ENCODE peak calls at places on chromosomes 12 and 14, in six cellular contexts. Y is H4, U is fibroblast of mammary gland, C is neural crest cell, V is GDM1, F is heart left ventricle. L is an unnamed sample.

GRCh38 chr12:120925740-120926563 is 21.8 kb upstream of the SPPL3 start:
- DNase-seq in Y (no peak), U (no peak), C (no peak), V (no peak), F (no peak), L (no peak)

GRCh38 chr12:29869916-29870315 is 86.2 kb upstream of the TMTC1 start:
- DNase-seq in Y (no peak), U (no peak), C (no peak), V (no peak), F (no peak), L (no peak)

GRCh38 chr12:109822951-109823411 is 10.2 kb downstream of the TRPV4 start:
- DNase-seq in Y (no peak), U (no peak), C (no peak), V (no peak), F (peak), L (peak)

GRCh38 chr14:37508500-37508899 is 86.5 kb downstream of the FOXA1 start:
- DNase-seq in Y (no peak), U (peak), C (no peak), V (no peak), F (no peak), L (peak)

GRCh38 chr12:62813031-62813829 is 121.7 kb downstream of the PPM1H start:
- DNase-seq in Y (peak), U (peak), C (peak), V (peak), F (peak), L (peak)

GRCh38 chr12:1851126-1851791 is 30.9 kb downstream of the LRTM2 start:
- DNase-seq in Y (peak), U (peak), C (no peak), V (peak), F (no peak), L (peak)

GRCh38 chr14:85175556-85175955 is 354.4 kb upstream of the FLRT2 start:
- DNase-seq in Y (no peak), U (peak), C (no peak), V (no peak), F (no peak), L (peak)

GRCh38 chr12:106088246-106089200 is 50.2 kb downstream of the NUAK1 start:
- DNase-seq in Y (no peak), U (no peak), C (no peak), V (no peak), F (no peak), L (no peak)

GRCh38 chr12:49537709-49538601 is 875 bp upstream of the KCNH3 start:
- DNase-seq in Y (no peak), U (no peak), C (no peak), V (no peak), F (no peak), L (no peak)

GRCh38 chr14:96117101-96117897 is 78.1 kb downstream of the C14orf132 start:
- DNase-seq in Y (no peak), U (peak), C (no peak), V (no peak), F (no peak), L (peak)